ENCODE peak calls at places on chromosome 13, in ten cellular contexts. One of them, this sample, is unnamed.

GRCh38 chr13:93709511-93710244 is 483.1 kb downstream of the GPC6 start:
- DNase-seq in stimulated activated CD4-positive, alpha-beta T cell treated with anti-CD3 and anti-CD28 coated beads, Interleukin-15, amount 100 ng/mL, for 1 hour: no peak
- DNase-seq in RWPE2: no peak
- DNase-seq in nephron progenitor cell: no peak
- DNase-seq in astrocyte of the spinal cord: peak
- DNase-seq in effector memory CD4-positive, alpha-beta T cell: no peak
- DNase-seq in heart left ventricle: no peak
- DNase-seq in activated CD4-positive, alpha-beta T cell treated with anti-CD3 and anti-CD28 coated beads for 24 hours: no peak
- DNase-seq in posterior cingulate gyrus: no peak
- DNase-seq in RWPE1: no peak
- DNase-seq in this sample: no peak

GRCh38 chr13:113774177-113775107 is 15.4 kb downstream of the TMEM255B start:
- DNase-seq in astrocyte of the spinal cord: peak
- DNase-seq in RWPE1: peak
- DNase-seq in stimulated activated CD4-positive, alpha-beta T cell treated with anti-CD3 and anti-CD28 coated beads, Interleukin-15, amount 100 ng/mL, for 1 hour: no peak
- DNase-seq in effector memory CD4-positive, alpha-beta T cell: no peak
- DNase-seq in posterior cingulate gyrus: no peak
- DNase-seq in RWPE2: no peak
- DNase-seq in heart left ventricle: no peak
- DNase-seq in nephron progenitor cell: no peak
- DNase-seq in activated CD4-positive, alpha-beta T cell treated with anti-CD3 and anti-CD28 coated beads for 24 hours: no peak
- DNase-seq in this sample: no peak

GRCh38 chr13:44806841-44807240 is 182.4 kb downstream of the NUFIP1 start:
- DNase-seq in RWPE2: no peak
- DNase-seq in posterior cingulate gyrus: peak
- DNase-seq in nephron progenitor cell: no peak
- DNase-seq in activated CD4-positive, alpha-beta T cell treated with anti-CD3 and anti-CD28 coated beads for 24 hours: no peak
- DNase-seq in effector memory CD4-positive, alpha-beta T cell: no peak
- DNase-seq in astrocyte of the spinal cord: no peak
- DNase-seq in heart left ventricle: no peak
- DNase-seq in RWPE1: no peak
- DNase-seq in stimulated activated CD4-positive, alpha-beta T cell treated with anti-CD3 and anti-CD28 coated beads, Interleukin-15, amount 100 ng/mL, for 1 hour: no peak
- DNase-seq in this sample: no peak

GRCh38 chr13:65613004-65613403 is 1617.1 kb downstream of the PCDH9 start:
- DNase-seq in activated CD4-positive, alpha-beta T cell treated with anti-CD3 and anti-CD28 coated beads for 24 hours: no peak
- DNase-seq in posterior cingulate gyrus: no peak
- DNase-seq in RWPE2: no peak
- DNase-seq in stimulated activated CD4-positive, alpha-beta T cell treated with anti-CD3 and anti-CD28 coated beads, Interleukin-15, amount 100 ng/mL, for 1 hour: no peak
- DNase-seq in nephron progenitor cell: no peak
- DNase-seq in astrocyte of the spinal cord: no peak
- DNase-seq in effector memory CD4-positive, alpha-beta T cell: no peak
- DNase-seq in heart left ventricle: no peak
- DNase-seq in RWPE1: no peak
- DNase-seq in this sample: no peak

GRCh38 chr13:106243011-106243410 is 292.5 kb downstream of the EFNB2 start:
- DNase-seq in effector memory CD4-positive, alpha-beta T cell: no peak
- DNase-seq in astrocyte of the spinal cord: no peak
- DNase-seq in RWPE1: no peak
- DNase-seq in stimulated activated CD4-positive, alpha-beta T cell treated with anti-CD3 and anti-CD28 coated beads, Interleukin-15, amount 100 ng/mL, for 1 hour: no peak
- DNase-seq in nephron progenitor cell: no peak
- DNase-seq in RWPE2: no peak
- DNase-seq in heart left ventricle: no peak
- DNase-seq in posterior cingulate gyrus: no peak
- DNase-seq in activated CD4-positive, alpha-beta T cell treated with anti-CD3 and anti-CD28 coated beads for 24 hours: no peak
- DNase-seq in this sample: no peak

GRCh38 chr13:98657506-98658085 is 80.7 kb upstream of the STK24 start:
- DNase-seq in heart left ventricle: no peak
- DNase-seq in stimulated activated CD4-positive, alpha-beta T cell treated with anti-CD3 and anti-CD28 coated beads, Interleukin-15, amount 100 ng/mL, for 1 hour: no peak
- DNase-seq in nephron progenitor cell: no peak
- DNase-seq in posterior cingulate gyrus: no peak
- DNase-seq in astrocyte of the spinal cord: no peak
- DNase-seq in activated CD4-positive, alpha-beta T cell treated with anti-CD3 and anti-CD28 coated beads for 24 hours: no peak
- DNase-seq in RWPE1: no peak
- DNase-seq in RWPE2: no peak
- DNase-seq in effector memory CD4-positive, alpha-beta T cell: no peak
- DNase-seq in this sample: no peak

GRCh38 chr13:50616101-50616500 is 227.4 kb downstream of the DLEU7 start:
- DNase-seq in RWPE1: no peak
- DNase-seq in heart left ventricle: no peak
- DNase-seq in activated CD4-positive, alpha-beta T cell treated with anti-CD3 and anti-CD28 coated beads for 24 hours: no peak
- DNase-seq in nephron progenitor cell: no peak
- DNase-seq in effector memory CD4-positive, alpha-beta T cell: no peak
- DNase-seq in posterior cingulate gyrus: no peak
- DNase-seq in stimulated activated CD4-positive, alpha-beta T cell treated with anti-CD3 and anti-CD28 coated beads, Interleukin-15, amount 100 ng/mL, for 1 hour: no peak
- DNase-seq in astrocyte of the spinal cord: peak
- DNase-seq in RWPE2: no peak
- DNase-seq in this sample: no peak

GRCh38 chr13:95781016-95781415 is 104.1 kb downstream of the DNAJC3 start:
- DNase-seq in nephron progenitor cell: no peak
- DNase-seq in effector memory CD4-positive, alpha-beta T cell: no peak
- DNase-seq in activated CD4-positive, alpha-beta T cell treated with anti-CD3 and anti-CD28 coated beads for 24 hours: no peak
- DNase-seq in stimulated activated CD4-positive, alpha-beta T cell treated with anti-CD3 and anti-CD28 coated beads, Interleukin-15, amount 100 ng/mL, for 1 hour: no peak
- DNase-seq in astrocyte of the spinal cord: no peak
- DNase-seq in posterior cingulate gyrus: no peak
- DNase-seq in RWPE1: no peak
- DNase-seq in heart left ventricle: no peak
- DNase-seq in RWPE2: no peak
- DNase-seq in this sample: no peak

GRCh38 chr13:27997904-27998522 is 9.5 kb upstream of the URAD start:
- DNase-seq in RWPE2: no peak
- DNase-seq in heart left ventricle: peak
- DNase-seq in posterior cingulate gyrus: no peak
- DNase-seq in nephron progenitor cell: peak
- DNase-seq in stimulated activated CD4-positive, alpha-beta T cell treated with anti-CD3 and anti-CD28 coated beads, Interleukin-15, amount 100 ng/mL, for 1 hour: no peak
- DNase-seq in activated CD4-positive, alpha-beta T cell treated with anti-CD3 and anti-CD28 coated beads for 24 hours: no peak
- DNase-seq in effector memory CD4-positive, alpha-beta T cell: no peak
- DNase-seq in RWPE1: no peak
- DNase-seq in astrocyte of the spinal cord: peak
- DNase-seq in this sample: no peak

GRCh38 chr13:51158923-51159322 is 47.8 kb upstream of the C13orf42 start:
- DNase-seq in heart left ventricle: no peak
- DNase-seq in astrocyte of the spinal cord: no peak
- DNase-seq in posterior cingulate gyrus: no peak
- DNase-seq in effector memory CD4-positive, alpha-beta T cell: no peak
- DNase-seq in RWPE2: no peak
- DNase-seq in RWPE1: no peak
- DNase-seq in activated CD4-positive, alpha-beta T cell treated with anti-CD3 and anti-CD28 coated beads for 24 hours: no peak
- DNase-seq in stimulated activated CD4-positive, alpha-beta T cell treated with anti-CD3 and anti-CD28 coated beads, Interleukin-15, amount 100 ng/mL, for 1 hour: no peak
- DNase-seq in nephron progenitor cell: no peak
- DNase-seq in this sample: no peak

GRCh38 chr13:20222553-20222952 is 9.6 kb downstream of the GJB6 start:
- DNase-seq in heart left ventricle: no peak
- DNase-seq in posterior cingulate gyrus: no peak
- DNase-seq in stimulated activated CD4-positive, alpha-beta T cell treated with anti-CD3 and anti-CD28 coated beads, Interleukin-15, amount 100 ng/mL, for 1 hour: no peak
- DNase-seq in nephron progenitor cell: no peak
- DNase-seq in activated CD4-positive, alpha-beta T cell treated with anti-CD3 and anti-CD28 coated beads for 24 hours: no peak
- DNase-seq in effector memory CD4-positive, alpha-beta T cell: no peak
- DNase-seq in astrocyte of the spinal cord: no peak
- DNase-seq in RWPE2: no peak
- DNase-seq in RWPE1: no peak
- DNase-seq in this sample: no peak

GRCh38 chr13:57601536-57601935 is 30.0 kb upstream of the PCDH17 start:
- DNase-seq in astrocyte of the spinal cord: no peak
- DNase-seq in activated CD4-positive, alpha-beta T cell treated with anti-CD3 and anti-CD28 coated beads for 24 hours: no peak
- DNase-seq in stimulated activated CD4-positive, alpha-beta T cell treated with anti-CD3 and anti-CD28 coated beads, Interleukin-15, amount 100 ng/mL, for 1 hour: no peak
- DNase-seq in effector memory CD4-positive, alpha-beta T cell: no peak
- DNase-seq in RWPE1: no peak
- DNase-seq in RWPE2: no peak
- DNase-seq in posterior cingulate gyrus: no peak
- DNase-seq in nephron progenitor cell: no peak
- DNase-seq in heart left ventricle: no peak
- DNase-seq in this sample: no peak

GRCh38 chr13:107992542-107992941 is 222.8 kb downstream of the LIG4 start:
- DNase-seq in astrocyte of the spinal cord: no peak
- DNase-seq in stimulated activated CD4-positive, alpha-beta T cell treated with anti-CD3 and anti-CD28 coated beads, Interleukin-15, amount 100 ng/mL, for 1 hour: no peak
- DNase-seq in activated CD4-positive, alpha-beta T cell treated with anti-CD3 and anti-CD28 coated beads for 24 hours: no peak
- DNase-seq in RWPE1: no peak
- DNase-seq in heart left ventricle: no peak
- DNase-seq in posterior cingulate gyrus: no peak
- DNase-seq in RWPE2: no peak
- DNase-seq in nephron progenitor cell: no peak
- DNase-seq in effector memory CD4-positive, alpha-beta T cell: no peak
- DNase-seq in this sample: no peak

GRCh38 chr13:112647256-112647655 is 42.6 kb upstream of the ATP11A start:
- DNase-seq in posterior cingulate gyrus: no peak
- DNase-seq in RWPE2: no peak
- DNase-seq in activated CD4-positive, alpha-beta T cell treated with anti-CD3 and anti-CD28 coated beads for 24 hours: no peak
- DNase-seq in stimulated activated CD4-positive, alpha-beta T cell treated with anti-CD3 and anti-CD28 coated beads, Interleukin-15, amount 100 ng/mL, for 1 hour: no peak
- DNase-seq in heart left ventricle: no peak
- DNase-seq in effector memory CD4-positive, alpha-beta T cell: no peak
- DNase-seq in nephron progenitor cell: no peak
- DNase-seq in astrocyte of the spinal cord: no peak
- DNase-seq in RWPE1: no peak
- DNase-seq in this sample: no peak

GRCh38 chr13:114124921-114125320 is 7.5 kb downstream of the RASA3 start:
- DNase-seq in astrocyte of the spinal cord: peak
- DNase-seq in effector memory CD4-positive, alpha-beta T cell: peak
- DNase-seq in RWPE1: no peak
- DNase-seq in RWPE2: no peak
- DNase-seq in nephron progenitor cell: no peak
- DNase-seq in posterior cingulate gyrus: no peak
- DNase-seq in heart left ventricle: no peak
- DNase-seq in stimulated activated CD4-positive, alpha-beta T cell treated with anti-CD3 and anti-CD28 coated beads, Interleukin-15, amount 100 ng/mL, for 1 hour: no peak
- DNase-seq in activated CD4-positive, alpha-beta T cell treated with anti-CD3 and anti-CD28 coated beads for 24 hours: peak
- DNase-seq in this sample: peak

GRCh38 chr13:23921451-23921888 is 24.2 kb upstream of the C1QTNF9B start:
- DNase-seq in posterior cingulate gyrus: no peak
- DNase-seq in heart left ventricle: no peak
- DNase-seq in effector memory CD4-positive, alpha-beta T cell: no peak
- DNase-seq in astrocyte of the spinal cord: peak
- DNase-seq in RWPE1: peak
- DNase-seq in stimulated activated CD4-positive, alpha-beta T cell treated with anti-CD3 and anti-CD28 coated beads, Interleukin-15, amount 100 ng/mL, for 1 hour: no peak
- DNase-seq in nephron progenitor cell: no peak
- DNase-seq in activated CD4-positive, alpha-beta T cell treated with anti-CD3 and anti-CD28 coated beads for 24 hours: no peak
- DNase-seq in RWPE2: no peak
- DNase-seq in this sample: no peak

GRCh38 chr13:73945871-73946270 is 188.3 kb downstream of the KLF12 start:
- DNase-seq in RWPE2: no peak
- DNase-seq in activated CD4-positive, alpha-beta T cell treated with anti-CD3 and anti-CD28 coated beads for 24 hours: no peak
- DNase-seq in astrocyte of the spinal cord: peak
- DNase-seq in effector memory CD4-positive, alpha-beta T cell: no peak
- DNase-seq in stimulated activated CD4-positive, alpha-beta T cell treated with anti-CD3 and anti-CD28 coated beads, Interleukin-15, amount 100 ng/mL, for 1 hour: no peak
- DNase-seq in RWPE1: no peak
- DNase-seq in nephron progenitor cell: no peak
- DNase-seq in posterior cingulate gyrus: peak
- DNase-seq in heart left ventricle: peak
- DNase-seq in this sample: no peak